ENCODE peak calls at places on chromosomes 11 and 22, in four cellular contexts. V is midbrain, B is NCI-H226, I is LoVo. L is an unnamed sample.

GRCh38 chr11:24421766-24422165 is 75.1 kb upstream of the LUZP2 start:
- DNase-seq in V (no peak), B (peak), I (no peak), L (no peak)

GRCh38 chr22:44941176-44941575 is 68.6 kb downstream of the PHF21B start:
- DNase-seq in V (no peak), B (no peak), I (no peak), L (no peak)

GRCh38 chr22:39731881-39732555 is 161.5 kb downstream of the CACNA1I start:
- DNase-seq in V (no peak), B (no peak), I (no peak), L (no peak)

GRCh38 chr11:15327786-15328231 is 213.1 kb downstream of the INSC start:
- DNase-seq in V (peak), B (no peak), I (no peak), L (peak)

GRCh38 chr11:133898770-133899115 is 53.4 kb upstream of the SPATA19 start:
- DNase-seq in V (no peak), B (no peak), I (no peak), L (no peak)

GRCh38 chr11:74726547-74727182 is 4.6 kb downstream of the CHRDL2 start:
- DNase-seq in V (peak), B (peak), I (peak), L (peak)

GRCh38 chr11:8080674-8081590 is at the start of gene TUB:
- DNase-seq in V (peak), B (no peak), I (no peak), L (peak)

GRCh38 chr11:34907934-34908593 is 8.1 kb downstream of the APIP start:
- DNase-seq in V (no peak), B (no peak), I (no peak), L (no peak)

GRCh38 chr22:39297490-39298193 is 21.8 kb downstream of the RPL3 start:
- DNase-seq in V (no peak), B (no peak), I (no peak), L (no peak)

GRCh38 chr22:50526849-50527801 is 1.7 kb upstream of the SCO2 start:
- DNase-seq in V (no peak), B (peak), I (peak), L (peak)

GRCh38 chr22:49826603-49827306 is 918 bp downstream of the BRD1 start:
- DNase-seq in V (peak), B (no peak), I (no peak), L (no peak)

GRCh38 chr11:122215244-122215992 is 99.4 kb upstream of the BLID start:
- DNase-seq in V (peak), B (peak), I (peak), L (peak)

GRCh38 chr11:9150501-9150900 is 59.1 kb upstream of the SCUBE2 start:
- DNase-seq in V (no peak), B (peak), I (no peak), L (no peak)

GRCh38 chr11:130344846-130345245 is 30.1 kb upstream of the ZBTB44 start:
- DNase-seq in V (no peak), B (no peak), I (no peak), L (peak)

GRCh38 chr11:102144357-102145342 is 34.4 kb downstream of the YAP1 start:
- DNase-seq in V (no peak), B (no peak), I (no peak), L (no peak)

GRCh38 chr11:14544611-14545010 is 24.4 kb upstream of the PSMA1 start:
- DNase-seq in V (no peak), B (no peak), I (no peak), L (no peak)

GRCh38 chr11:2944530-2944929 is 15.3 kb upstream of the PHLDA2 start:
- DNase-seq in V (no peak), B (no peak), I (no peak), L (no peak)

GRCh38 chr11:105220175-105220574 is 80.6 kb upstream of the CARD18 start:
- DNase-seq in V (no peak), B (no peak), I (no peak), L (no peak)

GRCh38 chr11:66418168-66418985 is 2.5 kb upstream of the NPAS4 start:
- DNase-seq in V (peak), B (peak), I (peak), L (peak)

L was measured in SK-MEL-5.